ENCODE peak calls at places on chromosomes 6 and 20, in six cellular contexts. One of them, this sample, is unnamed.

GRCh38 chr6:70131528-70131927 is 171.4 kb downstream of the COL9A1 start:
- DNase-seq in IMR-90: no peak
- DNase-seq in endothelial cell of umbilical vein: no peak
- DNase-seq in fibroblast of lung: no peak
- DNase-seq in PC-9: no peak
- DNase-seq in H1: no peak
- DNase-seq in this sample: no peak

GRCh38 chr6:22102671-22103070 is 194.2 kb downstream of the PRL start:
- DNase-seq in IMR-90: peak; percentile 27
- DNase-seq in endothelial cell of umbilical vein: no peak
- DNase-seq in fibroblast of lung: peak; percentile 62
- DNase-seq in PC-9: no peak
- DNase-seq in H1: no peak
- DNase-seq in this sample: no peak

GRCh38 chr20:10329387-10330005 is 104.5 kb downstream of the MKKS start:
- DNase-seq in IMR-90: no peak
- DNase-seq in endothelial cell of umbilical vein: no peak
- DNase-seq in fibroblast of lung: no peak
- DNase-seq in PC-9: no peak
- DNase-seq in H1: no peak
- DNase-seq in this sample: no peak

GRCh38 chr6:44177691-44178423 is 19.2 kb downstream of the CAPN11 start:
- DNase-seq in IMR-90: peak; percentile 56
- DNase-seq in endothelial cell of umbilical vein: peak; percentile 93
- DNase-seq in fibroblast of lung: peak; percentile 74
- DNase-seq in PC-9: no peak
- DNase-seq in H1: no peak
- DNase-seq in this sample: peak; percentile 90

GRCh38 chr6:63999613-64000012 is 364.0 kb downstream of the PHF3 start:
- DNase-seq in IMR-90: no peak
- DNase-seq in endothelial cell of umbilical vein: no peak
- DNase-seq in fibroblast of lung: no peak
- DNase-seq in PC-9: no peak
- DNase-seq in H1: no peak
- DNase-seq in this sample: no peak

GRCh38 chr6:107717781-107718180 is 106.3 kb downstream of the SCML4 start:
- DNase-seq in IMR-90: no peak
- DNase-seq in endothelial cell of umbilical vein: no peak
- DNase-seq in fibroblast of lung: no peak
- DNase-seq in PC-9: peak; percentile 33
- DNase-seq in H1: no peak
- DNase-seq in this sample: no peak

GRCh38 chr6:1578293-1578745 is 31.4 kb upstream of the FOXC1 start:
- DNase-seq in IMR-90: no peak
- DNase-seq in endothelial cell of umbilical vein: no peak
- DNase-seq in fibroblast of lung: no peak
- DNase-seq in PC-9: no peak
- DNase-seq in H1: no peak
- DNase-seq in this sample: peak; percentile 80

GRCh38 chr6:43338243-43338642 is 29.6 kb upstream of the CRIP3 start:
- DNase-seq in IMR-90: no peak
- DNase-seq in endothelial cell of umbilical vein: no peak
- DNase-seq in fibroblast of lung: no peak
- DNase-seq in PC-9: no peak
- DNase-seq in H1: no peak
- DNase-seq in this sample: no peak

GRCh38 chr6:14383393-14384174 is 266.0 kb downstream of the CD83 start:
- DNase-seq in IMR-90: no peak
- DNase-seq in endothelial cell of umbilical vein: no peak
- DNase-seq in fibroblast of lung: no peak
- DNase-seq in PC-9: no peak
- DNase-seq in H1: no peak
- DNase-seq in this sample: no peak

GRCh38 chr6:14379568-14379967 is 262.0 kb downstream of the CD83 start:
- DNase-seq in IMR-90: no peak
- DNase-seq in endothelial cell of umbilical vein: no peak
- DNase-seq in fibroblast of lung: no peak
- DNase-seq in PC-9: no peak
- DNase-seq in H1: no peak
- DNase-seq in this sample: no peak

GRCh38 chr6:14382381-14383236 is 265.0 kb downstream of the CD83 start:
- DNase-seq in IMR-90: no peak
- DNase-seq in endothelial cell of umbilical vein: no peak
- DNase-seq in fibroblast of lung: no peak
- DNase-seq in PC-9: no peak
- DNase-seq in H1: no peak
- DNase-seq in this sample: no peak

GRCh38 chr6:14380421-14380820 is 262.8 kb downstream of the CD83 start:
- DNase-seq in IMR-90: no peak
- DNase-seq in endothelial cell of umbilical vein: no peak
- DNase-seq in fibroblast of lung: peak; percentile 3
- DNase-seq in PC-9: no peak
- DNase-seq in H1: no peak
- DNase-seq in this sample: no peak

GRCh38 chr6:14381225-14381887 is 263.8 kb downstream of the CD83 start:
- DNase-seq in IMR-90: no peak
- DNase-seq in endothelial cell of umbilical vein: no peak
- DNase-seq in fibroblast of lung: no peak
- DNase-seq in PC-9: no peak
- DNase-seq in H1: no peak
- DNase-seq in this sample: no peak
- H3K9me3 ChIP-seq in IMR-90: peaks cover 1% of the 10 kb centered on the region
- H3K9me3 ChIP-seq in endothelial cell of umbilical vein: no peaks in the 10 kb centered on the region
- H3K9me3 ChIP-seq in fibroblast of lung: no peaks in the 10 kb centered on the region
- H3K9me3 ChIP-seq in PC-9: no peaks in the 10 kb centered on the region
- H3K9me3 ChIP-seq in H1: peaks cover 16% of the 10 kb centered on the region
- H3K9me3 ChIP-seq in this sample: no peaks in the 10 kb centered on the region

GRCh38 chr6:150184850-150185480 is 42.1 kb downstream of the PPP1R14C start:
- DNase-seq in IMR-90: no peak
- DNase-seq in endothelial cell of umbilical vein: no peak
- DNase-seq in fibroblast of lung: no peak
- DNase-seq in PC-9: no peak
- DNase-seq in H1: no peak
- DNase-seq in this sample: peak; percentile 66
- H3K4me2 ChIP-seq in IMR-90: no peak overlapping the region
- H3K4me2 ChIP-seq in endothelial cell of umbilical vein: no peak overlapping the region
- H3K4me2 ChIP-seq in fibroblast of lung: no peak overlapping the region
- H3K4me2 ChIP-seq in PC-9: no peak overlapping the region
- H3K4me2 ChIP-seq in H1: no peak overlapping the region
- H3K4me2 ChIP-seq in this sample: no peak overlapping the region

GRCh38 chr6:149093643-149094042 is 223.9 kb upstream of the TAB2 start:
- DNase-seq in IMR-90: peak; percentile 75
- DNase-seq in endothelial cell of umbilical vein: no peak
- DNase-seq in fibroblast of lung: peak; percentile 81
- DNase-seq in PC-9: no peak
- DNase-seq in H1: no peak
- DNase-seq in this sample: peak; percentile 21

GRCh38 chr6:149087898-149088297 is 229.6 kb upstream of the TAB2 start:
- DNase-seq in IMR-90: no peak
- DNase-seq in endothelial cell of umbilical vein: no peak
- DNase-seq in fibroblast of lung: no peak
- DNase-seq in PC-9: no peak
- DNase-seq in H1: no peak
- DNase-seq in this sample: no peak

GRCh38 chr6:149088361-149088760 is 229.2 kb upstream of the TAB2 start:
- DNase-seq in IMR-90: no peak
- DNase-seq in endothelial cell of umbilical vein: no peak
- DNase-seq in fibroblast of lung: no peak
- DNase-seq in PC-9: no peak
- DNase-seq in H1: no peak
- DNase-seq in this sample: no peak

GRCh38 chr6:149086363-149086762 is 231.1 kb upstream of the TAB2 start:
- DNase-seq in IMR-90: no peak
- DNase-seq in endothelial cell of umbilical vein: no peak
- DNase-seq in fibroblast of lung: no peak
- DNase-seq in PC-9: no peak
- DNase-seq in H1: no peak
- DNase-seq in this sample: no peak

DNA sequence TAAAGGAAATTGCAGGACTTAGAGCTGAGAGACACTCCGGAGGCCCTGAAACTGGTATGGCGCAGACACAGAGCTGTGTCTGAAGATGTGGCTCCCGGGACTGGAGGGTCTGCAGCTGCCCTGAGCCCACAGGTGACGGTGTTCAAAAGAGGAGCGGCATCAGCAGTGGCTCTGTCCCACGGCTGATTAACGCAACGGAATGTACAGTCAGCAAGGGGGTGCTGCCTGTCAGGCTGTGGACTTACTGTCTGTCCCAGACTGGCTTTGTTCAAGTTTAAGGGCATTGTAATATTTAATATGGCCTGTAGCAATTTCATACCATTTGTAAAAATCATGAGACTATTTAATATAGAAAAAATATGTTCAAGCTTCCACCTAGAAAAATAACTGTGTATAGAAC is 228.0 kb upstream of the TAB2 start:
- DNase-seq in IMR-90: no peak
- DNase-seq in endothelial cell of umbilical vein: no peak
- DNase-seq in fibroblast of lung: no peak
- DNase-seq in PC-9: no peak
- DNase-seq in H1: no peak
- DNase-seq in this sample: no peak
- TF ChIP-seq CTCF in IMR-90: no peak
- TF ChIP-seq CTCF in endothelial cell of umbilical vein: no peak
- TF ChIP-seq CTCF in fibroblast of lung: no peak
- TF ChIP-seq CTCF in PC-9: no peak
- TF ChIP-seq CTCF in H1: no peak
- TF ChIP-seq CTCF in this sample: no peak

GRCh38 chr20:59661621-59662020 is 57.3 kb downstream of the PHACTR3 start:
- DNase-seq in IMR-90: no peak
- DNase-seq in endothelial cell of umbilical vein: no peak
- DNase-seq in fibroblast of lung: no peak
- DNase-seq in PC-9: no peak
- DNase-seq in H1: no peak
- DNase-seq in this sample: no peak

GRCh38 chr20:59662161-59662560 is 57.8 kb downstream of the PHACTR3 start:
- DNase-seq in IMR-90: no peak
- DNase-seq in endothelial cell of umbilical vein: no peak
- DNase-seq in fibroblast of lung: no peak
- DNase-seq in PC-9: no peak
- DNase-seq in H1: no peak
- DNase-seq in this sample: no peak

GRCh38 chr20:59656417-59656816 is 52.1 kb downstream of the PHACTR3 start:
- DNase-seq in IMR-90: no peak
- DNase-seq in endothelial cell of umbilical vein: no peak
- DNase-seq in fibroblast of lung: no peak
- DNase-seq in PC-9: no peak
- DNase-seq in H1: no peak
- DNase-seq in this sample: no peak

GRCh38 chr20:59661141-59661540 is 56.8 kb downstream of the PHACTR3 start:
- DNase-seq in IMR-90: no peak
- DNase-seq in endothelial cell of umbilical vein: no peak
- DNase-seq in fibroblast of lung: no peak
- DNase-seq in PC-9: no peak
- DNase-seq in H1: no peak
- DNase-seq in this sample: no peak

DNA sequence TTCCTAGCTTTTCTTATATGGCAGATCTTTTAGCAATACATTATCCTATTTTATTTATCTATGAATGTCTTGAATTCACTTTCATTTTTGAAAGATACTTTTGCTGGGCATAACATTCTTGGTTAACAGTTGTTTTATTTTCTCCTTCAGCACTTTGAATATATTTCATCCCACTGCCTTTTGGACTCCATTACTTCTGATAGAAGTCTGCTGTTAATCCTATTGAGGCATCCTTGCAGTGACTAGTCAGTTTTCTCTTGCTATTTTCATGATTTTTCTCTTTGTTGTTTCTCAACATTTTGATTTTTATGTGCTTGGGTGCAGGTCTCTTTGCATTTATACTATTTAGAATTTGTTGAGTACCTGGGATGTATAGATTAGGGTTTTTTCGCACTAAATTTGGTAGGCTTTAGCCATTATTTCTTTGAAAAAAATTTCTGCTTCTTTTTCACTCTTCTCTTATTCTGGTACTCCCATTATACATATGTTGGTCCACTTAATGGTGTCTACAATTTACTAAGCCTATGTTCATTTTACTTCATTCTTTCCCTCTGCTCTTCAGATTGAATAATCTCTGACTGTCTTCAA is 53.2 kb downstream of the PHACTR3 start:
- DNase-seq in IMR-90: no peak
- DNase-seq in endothelial cell of umbilical vein: no peak
- DNase-seq in fibroblast of lung: no peak
- DNase-seq in PC-9: no peak
- DNase-seq in H1: no peak
- DNase-seq in this sample: no peak
- H3K9me3 ChIP-seq in IMR-90: peaks cover 20% of the 10 kb centered on the region
- H3K9me3 ChIP-seq in endothelial cell of umbilical vein: no peaks in the 10 kb centered on the region
- H3K9me3 ChIP-seq in fibroblast of lung: no peaks in the 10 kb centered on the region
- H3K9me3 ChIP-seq in PC-9: peaks cover 12% of the 10 kb centered on the region
- H3K9me3 ChIP-seq in H1: peaks cover 62% of the 10 kb centered on the region
- H3K9me3 ChIP-seq in this sample: no peaks in the 10 kb centered on the region

GRCh38 chr20:16078172-16078898 is 494.9 kb downstream of the KIF16B start:
- DNase-seq in IMR-90: no peak
- DNase-seq in endothelial cell of umbilical vein: no peak
- DNase-seq in fibroblast of lung: no peak
- DNase-seq in PC-9: no peak
- DNase-seq in H1: no peak
- DNase-seq in this sample: no peak
- H3K4me2 ChIP-seq in IMR-90: no peak overlapping the region
- H3K4me2 ChIP-seq in endothelial cell of umbilical vein: no peak overlapping the region
- H3K4me2 ChIP-seq in fibroblast of lung: no peak overlapping the region
- H3K4me2 ChIP-seq in PC-9: no peak overlapping the region
- H3K4me2 ChIP-seq in H1: no peak overlapping the region
- H3K4me2 ChIP-seq in this sample: no peak overlapping the region

DNA sequence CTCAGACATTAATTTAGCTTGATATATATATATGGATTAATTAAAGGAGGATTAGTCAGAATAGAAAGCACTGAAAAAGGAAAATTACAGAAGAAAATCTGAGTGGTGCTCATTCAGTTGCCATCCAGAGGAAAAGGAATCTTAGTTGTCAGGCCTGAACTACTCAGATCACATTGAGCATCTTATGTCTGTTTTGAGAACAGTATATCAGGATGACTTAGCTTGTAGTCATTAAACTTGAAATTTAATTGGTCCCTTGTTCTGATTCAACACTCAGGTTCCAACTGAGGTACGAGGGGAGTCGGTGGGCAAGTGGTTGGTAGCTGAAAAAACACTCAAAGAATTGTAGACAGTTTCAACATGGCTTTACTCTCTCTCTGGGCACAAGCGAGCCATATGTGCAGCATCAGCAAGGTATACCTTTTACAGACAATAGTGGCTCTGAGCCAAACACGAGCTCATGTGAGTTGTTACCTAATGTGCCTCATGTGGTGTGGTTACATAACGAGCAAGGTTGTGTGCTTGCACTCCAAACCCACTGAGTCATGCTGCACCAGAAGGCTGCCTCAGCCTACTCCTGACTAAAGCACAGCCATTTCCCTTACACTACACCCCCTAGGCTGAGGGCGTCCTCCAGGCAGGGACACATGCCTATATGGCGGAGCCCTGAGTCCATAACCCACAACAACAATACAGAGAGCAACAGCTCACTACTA is 73.0 kb upstream of the HMGN3 start:
- DNase-seq in IMR-90: no peak
- DNase-seq in endothelial cell of umbilical vein: no peak
- DNase-seq in fibroblast of lung: peak; percentile 36
- DNase-seq in PC-9: peak; percentile 41
- DNase-seq in H1: no peak
- DNase-seq in this sample: no peak
- TF ChIP-seq CTCF in IMR-90: no peak
- TF ChIP-seq CTCF in endothelial cell of umbilical vein: no peak
- TF ChIP-seq CTCF in fibroblast of lung: no peak
- TF ChIP-seq CTCF in PC-9: no peak
- TF ChIP-seq CTCF in H1: no peak
- TF ChIP-seq CTCF in this sample: no peak